ENCODE peak calls at places on chromosomes 3 and 15, in six cellular contexts. B is GM13977, V is breast epithelium, C is AG04450, I is GM20000, Z is GM13976. P is an unnamed sample.

GRCh38 chr3:140501054-140501769 is 176.7 kb upstream of the TRIM42 start:
- DNase-seq in I (no peak), C (no peak), B (no peak), Z (no peak), V (peak), P (no peak)

GRCh38 chr3:76131396-76132153 is 346.2 kb upstream of the ZNF717 start:
- DNase-seq in B (no peak), C (no peak), I (no peak), Z (no peak), V (no peak), P (no peak)

GRCh38 chr3:125381314-125381713 is 6.2 kb upstream of the ZNF148 start:
- DNase-seq in C (no peak), B (no peak), I (no peak), V (no peak), Z (no peak), P (no peak)

GRCh38 chr3:100041328-100041749 is 73.0 kb downstream of the FILIP1L start:
- DNase-seq in Z (no peak), I (no peak), B (no peak), C (peak), V (no peak), P (no peak)

GRCh38 chr3:4994823-4995499 is 15.7 kb downstream of the BHLHE40 start:
- DNase-seq in C (no peak), B (no peak), I (no peak), V (peak), Z (peak), P (peak)

GRCh38 chr15:40498418-40498817 is 27.6 kb downstream of the CHST14 start:
- DNase-seq in I (no peak), Z (no peak), C (peak), B (no peak), V (no peak), P (no peak)

GRCh38 chr15:73596214-73596613 is 37.0 kb downstream of the NPTN start:
- DNase-seq in I (no peak), B (no peak), C (no peak), V (no peak), Z (no peak), P (no peak)

GRCh38 chr3:128489860-128490649 is 2.9 kb downstream of the GATA2 start:
- DNase-seq in V (no peak), Z (no peak), B (no peak), I (no peak), C (no peak), P (peak)

GRCh38 chr15:40764766-40765136 is 883 bp downstream of the GCHFR start:
- DNase-seq in B (no peak), V (no peak), I (no peak), C (no peak), Z (no peak), P (no peak)

GRCh38 chr3:49339593-49339946 is 283 bp downstream of the USP4 start:
- DNase-seq in Z (no peak), C (no peak), B (no peak), I (no peak), V (peak), P (peak)

GRCh38 chr3:194051554-194052175 is 84.3 kb upstream of the HES1 start:
- DNase-seq in Z (no peak), I (no peak), B (no peak), C (no peak), V (no peak), P (no peak)

GRCh38 chr3:123155471-123156011 is 46.2 kb upstream of the SEC22A start:
- DNase-seq in C (no peak), Z (no peak), V (no peak), B (no peak), I (no peak), P (peak)

GRCh38 chr3:195257454-195258448 is 13.2 kb downstream of the XXYLT1 start:
- DNase-seq in B (no peak), Z (peak), V (no peak), I (no peak), C (no peak), P (no peak)

GRCh38 chr3:195255176-195255500 is 15.8 kb downstream of the XXYLT1 start:
- DNase-seq in V (no peak), I (no peak), B (no peak), Z (peak), C (no peak), P (no peak)

GRCh38 chr3:155153242-155154186 is 73.4 kb downstream of the MME start:
- DNase-seq in B (no peak), C (no peak), I (no peak), V (no peak), Z (no peak), P (no peak)

GRCh38 chr3:47399531-47400270 is 18.9 kb downstream of the PTPN23 start:
- DNase-seq in C (no peak), I (no peak), B (no peak), Z (no peak), V (no peak), P (no peak)

GRCh38 chr3:71402872-71403271 is 180.7 kb downstream of the FOXP1 start:
- DNase-seq in Z (no peak), B (no peak), C (no peak), V (no peak), I (no peak), P (no peak)

GRCh38 chr15:82091636-82092140 is 45.9 kb upstream of the MEX3B start:
- DNase-seq in Z (no peak), C (no peak), V (no peak), B (no peak), I (no peak), P (no peak)

GRCh38 chr15:58492661-58493397 is 61.0 kb downstream of the LIPC start:
- DNase-seq in I (no peak), Z (no peak), B (no peak), C (no peak), V (no peak), P (no peak)

GRCh38 chr3:87088366-87088983 is 97.5 kb upstream of the VGLL3 start:
- DNase-seq in C (no peak), Z (no peak), B (no peak), V (no peak), I (peak), P (no peak)

GRCh38 chr15:73748731-73749130 is 4.4 kb downstream of the INSYN1 start:
- DNase-seq in V (no peak), B (no peak), C (no peak), Z (no peak), I (no peak), P (no peak)

GRCh38 chr3:143693506-143693905 is 154.8 kb downstream of the SLC9A9 start:
- DNase-seq in B (no peak), I (no peak), V (no peak), Z (no peak), C (no peak), P (no peak)

GRCh38 chr3:45706133-45706808 is 17.1 kb downstream of the SACM1L start:
- DNase-seq in V (no peak), B (no peak), C (no peak), Z (no peak), I (no peak), P (no peak)

GRCh38 chr3:137349949-137350348 is 392.2 kb downstream of the IL20RB start:
- DNase-seq in I (no peak), B (no peak), C (no peak), Z (no peak), V (no peak), P (no peak)

GRCh38 chr3:46447535-46447934 is 17.2 kb downstream of the LTF start:
- DNase-seq in B (no peak), V (no peak), Z (no peak), C (no peak), I (no peak), P (no peak)

GRCh38 chr3:40925228-40925627 is 274.1 kb upstream of the CTNNB1 start:
- DNase-seq in Z (no peak), B (no peak), V (no peak), C (no peak), I (no peak), P (no peak)

GRCh38 chr3:196537319-196537984 is 22.3 kb upstream of the SMCO1 start:
- DNase-seq in Z (peak), C (no peak), V (no peak), B (peak), I (peak), P (peak)

GRCh38 chr3:27467545-27467944 is 16.6 kb downstream of the SLC4A7 start:
- DNase-seq in I (peak), V (no peak), B (peak), C (no peak), Z (peak), P (no peak)

GRCh38 chr3:102466001-102466400 is 31.2 kb downstream of the ZPLD1 start:
- DNase-seq in I (no peak), C (no peak), V (no peak), B (no peak), Z (no peak), P (no peak)
- TF ChIP-seq CTCF in I (no peak), C (peak), V (no peak), B (no peak), Z (no peak), P (no peak)

GRCh38 chr3:161305095-161305991 is 66.0 kb downstream of the SPTSSB start:
- DNase-seq in I (no peak), B (peak), V (no peak), Z (no peak), C (peak), P (no peak)
- TF ChIP-seq CTCF in I (peak), B (peak), V (peak), Z (peak), C (peak), P (peak)

GRCh38 chr15:91223902-91224301 is 123.8 kb downstream of the SV2B start:
- DNase-seq in C (no peak), B (no peak), Z (no peak), I (no peak), V (no peak), P (no peak)

GRCh38 chr15:91222052-91222451 is 122.0 kb downstream of the SV2B start:
- DNase-seq in C (no peak), Z (no peak), I (no peak), B (no peak), V (no peak), P (no peak)

GRCh38 chr15:91216000-91216399 is 115.9 kb downstream of the SV2B start:
- DNase-seq in C (no peak), Z (no peak), I (no peak), V (no peak), B (no peak), P (no peak)

GRCh38 chr15:91214675-91215590 is 114.9 kb downstream of the SV2B start:
- DNase-seq in Z (no peak), B (no peak), C (no peak), I (no peak), V (no peak), P (no peak)

GRCh38 chr15:91219203-91219602 is 119.1 kb downstream of the SV2B start:
- DNase-seq in C (no peak), Z (no peak), I (no peak), B (no peak), V (no peak), P (no peak)
- TF ChIP-seq CTCF in C (no peak), Z (no peak), I (no peak), B (no peak), V (no peak), P (no peak)

DNA sequence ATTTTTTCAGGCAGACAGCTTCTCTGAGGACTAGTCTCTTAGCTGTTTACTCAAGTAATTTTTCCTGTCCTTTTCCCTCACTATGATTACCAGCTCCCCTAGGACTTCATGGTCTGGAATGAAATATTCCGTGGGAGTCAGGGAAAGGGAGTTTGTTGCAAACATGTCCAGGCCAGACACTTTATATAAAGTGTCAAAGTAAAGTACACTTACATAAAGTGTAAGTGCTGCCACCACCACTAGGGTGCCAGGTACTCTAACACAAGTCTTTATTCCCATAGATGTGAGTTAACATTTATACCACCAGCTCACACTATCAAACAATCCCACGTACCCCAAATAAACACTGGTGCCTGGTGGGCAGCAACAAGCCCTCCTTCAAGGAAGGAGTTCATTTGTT is 179.8 kb downstream of the SNRPN start:
- DNase-seq in V (no peak), C (peak), I (no peak), Z (no peak), B (no peak), P (no peak)
- TF ChIP-seq CTCF in V (no peak), C (peak), I (no peak), Z (no peak), B (no peak), P (peak)

DNA sequence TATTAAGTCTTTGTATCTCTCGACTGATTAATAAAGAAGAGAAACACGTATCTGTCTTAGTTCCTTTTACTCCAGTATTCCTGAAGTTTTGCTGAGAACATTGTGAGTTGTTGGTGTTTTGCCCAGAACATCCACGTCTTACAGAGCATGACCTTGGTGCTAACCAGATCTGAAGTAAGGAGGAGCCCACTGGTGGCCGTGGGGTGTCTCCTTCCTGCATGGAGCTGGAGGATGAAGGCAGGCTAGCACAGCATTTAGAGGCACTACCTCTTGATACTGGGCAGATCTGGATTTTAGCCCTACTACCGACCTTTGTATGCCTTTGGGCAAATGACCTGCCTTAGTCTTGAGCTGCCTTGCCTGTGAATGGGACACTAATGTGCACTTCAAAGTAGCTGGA is 28.9 kb upstream of the ESYT3 start:
- DNase-seq in C (no peak), Z (no peak), B (no peak), I (no peak), V (no peak), P (no peak)
- TF ChIP-seq CTCF in C (no peak), Z (no peak), B (no peak), I (no peak), V (no peak), P (no peak)

P was measured in nephron progenitor cell.